ENCODE peak calls at places on chromosomes 3 and 15, in four cellular contexts. Q, O, R and H are unnamed samples.

GRCh38 chr3:69353492-69353891 is 32.4 kb downstream of the FRMD4B start:
- DNase-seq in R (no peak), O (peak), Q (no peak), H (no peak)

GRCh38 chr3:188236241-188236640 is 82.3 kb downstream of the LPP start:
- DNase-seq in R (no peak), O (no peak), Q (no peak), H (no peak)

GRCh38 chr3:172456404-172456803 is 8.1 kb upstream of the GHSR start:
- DNase-seq in Q (no peak), R (no peak), O (no peak), H (no peak)

GRCh38 chr15:41932939-41933725 is 39.2 kb downstream of the EHD4 start:
- DNase-seq in R (no peak), O (no peak), Q (no peak), H (no peak)

GRCh38 chr3:77906102-77906709 is 866.3 kb downstream of the ROBO2 start:
- DNase-seq in R (no peak), Q (no peak), O (no peak), H (no peak)

GRCh38 chr3:143502101-143502500 is 346.2 kb downstream of the SLC9A9 start:
- DNase-seq in R (no peak), Q (no peak), O (no peak), H (no peak)

GRCh38 chr3:178795349-178795748 is 259.1 kb downstream of the KCNMB2 start:
- DNase-seq in Q (no peak), O (no peak), R (no peak), H (no peak)

GRCh38 chr15:59741274-59741906 is 52.3 kb upstream of the BNIP2 start:
- DNase-seq in Q (no peak), R (peak), O (no peak), H (no peak)

GRCh38 chr15:41870689-41871081 is 23.2 kb downstream of the SPTBN5 start:
- DNase-seq in O (no peak), Q (no peak), R (peak), H (no peak)

GRCh38 chr15:87764461-87765236 is 491.9 kb downstream of the NTRK3 start:
- DNase-seq in Q (no peak), R (no peak), O (no peak), H (no peak)

GRCh38 chr3:127949446-127949845 is 34.4 kb downstream of the KBTBD12 start:
- DNase-seq in Q (no peak), O (no peak), R (no peak), H (no peak)

GRCh38 chr3:125602752-125603649 is 7.7 kb upstream of the OSBPL11 start:
- DNase-seq in O (no peak), R (no peak), Q (no peak), H (no peak)

GRCh38 chr3:23702198-23702597 is 103.6 kb upstream of the UBE2E1 start:
- DNase-seq in Q (no peak), O (no peak), R (no peak), H (no peak)

GRCh38 chr3:140078343-140078742 is 143.4 kb downstream of the CLSTN2 start:
- DNase-seq in Q (no peak), O (no peak), R (no peak), H (no peak)

GRCh38 chr3:11155341-11156025 is 1.2 kb downstream of the HRH1 start:
- DNase-seq in Q (peak), R (peak), O (peak), H (peak)

DNA sequence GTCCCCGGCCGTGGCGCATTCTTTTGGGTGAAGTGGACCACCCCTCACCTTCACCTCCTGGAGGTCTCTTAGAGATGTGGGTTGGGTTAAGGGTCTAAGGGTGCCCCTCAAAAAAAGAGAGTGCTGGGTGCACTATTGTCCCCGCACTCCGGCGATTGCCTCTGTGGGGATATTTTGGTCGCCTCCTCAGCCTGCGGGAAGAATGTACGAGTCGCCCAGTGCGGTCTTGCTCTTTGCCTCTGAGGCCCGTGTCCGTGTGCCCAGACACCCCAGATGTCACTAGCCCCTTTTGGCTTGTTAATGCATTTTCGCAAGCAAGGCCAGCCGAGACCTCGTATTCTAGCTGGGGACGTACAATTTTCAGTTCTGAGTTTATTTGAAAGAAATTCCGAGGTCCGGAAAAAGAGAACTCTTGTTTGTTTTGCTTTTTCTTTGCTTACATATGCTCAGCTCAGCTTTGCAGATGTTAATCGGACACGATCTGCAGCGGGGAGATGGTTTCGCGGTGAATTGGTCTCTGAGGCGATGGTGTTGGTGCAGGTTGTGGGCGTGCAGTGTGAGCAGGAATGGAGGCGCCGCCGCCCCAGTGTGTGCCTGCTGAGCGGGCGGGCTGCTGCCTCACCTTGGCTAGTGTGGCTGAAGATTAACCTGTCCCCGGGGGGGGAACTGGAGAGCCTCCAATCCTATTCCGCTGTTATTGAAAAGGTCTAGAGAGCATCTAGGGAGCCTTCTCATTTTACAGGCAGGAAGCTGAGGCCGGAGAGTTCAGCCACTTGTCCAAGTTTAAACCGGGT is 1.4 kb downstream of the ST6GAL1 start:
- DNase-seq in R (peak), O (peak), Q (no peak), H (peak)
- TF ChIP-seq POLR2A in R (peak), O (no peak), Q (no peak), H (peak)

GRCh38 chr15:73870700-73871408 is 2.5 kb upstream of the TBC1D21 start:
- DNase-seq in Q (no peak), O (peak), R (peak), H (peak)

GRCh38 chr15:73876779-73877178 is 3.4 kb downstream of the TBC1D21 start:
- DNase-seq in O (no peak), Q (no peak), R (no peak), H (no peak)

GRCh38 chr15:73873889-73874511 is 636 bp downstream of the TBC1D21 start:
- DNase-seq in O (no peak), Q (no peak), R (peak), H (peak)

GRCh38 chr15:73872370-73872769 is 994 bp upstream of the TBC1D21 start:
- DNase-seq in O (no peak), Q (no peak), R (no peak), H (no peak)

GRCh38 chr15:73873456-73873855 is at the start of gene TBC1D21:
- DNase-seq in R (no peak), O (no peak), Q (no peak), H (no peak)
- TF ChIP-seq POLR2A in R (no peak), O (no peak), Q (no peak), H (no peak)

DNA sequence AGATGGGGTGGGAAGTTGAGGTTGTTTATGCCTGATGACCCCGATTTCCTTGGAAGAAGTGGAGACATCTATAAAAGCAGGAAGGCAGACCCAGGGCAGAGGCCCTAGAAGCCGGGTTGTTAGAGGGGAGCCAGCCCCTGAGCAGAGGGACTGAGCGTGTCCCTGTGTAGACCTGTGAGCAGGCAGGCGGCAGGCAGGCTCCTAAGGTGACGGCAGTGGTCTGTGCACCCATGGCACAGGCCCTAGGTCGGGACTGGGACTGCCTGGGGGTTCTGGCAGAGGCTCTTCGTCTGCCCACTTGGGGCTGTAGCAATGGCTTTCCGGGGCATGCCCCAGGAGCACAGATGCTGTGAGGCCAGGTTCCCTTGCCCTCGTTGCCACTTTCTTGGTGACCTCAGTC is 9.9 kb downstream of the SEMA4B start:
- DNase-seq in Q (no peak), O (no peak), R (no peak), H (no peak)
- TF ChIP-seq POLR2A in Q (no peak), O (no peak), R (no peak), H (no peak)

GRCh38 chr3:49803464-49804140 is 541 bp downstream of the INKA1 start:
- DNase-seq in O (peak), Q (peak), R (peak), H (peak)
- TF ChIP-seq POLR2A in O (no peak), Q (no peak), R (no peak), H (no peak)

GRCh38 chr15:95557226-95558046 is 773.1 kb upstream of the NR2F2 start:
- DNase-seq in Q (no peak), R (peak), O (peak), H (no peak)
- TF ChIP-seq POLR2A in Q (no peak), R (no peak), O (no peak), H (no peak)